ENCODE peak calls at places on chromosomes 6 and 20, in four cellular contexts. I, R, B and G are unnamed samples.

GRCh38 chr6:158321960-158322359 is 9.7 kb downstream of the TULP4 start:
- DNase-seq in I (no peak), R (peak; percentile 84), B (peak; percentile 44), G (no peak)

GRCh38 chr6:2919401-2919800 is 16.3 kb upstream of the SERPINB9 start:
- DNase-seq in I (no peak), R (no peak), B (no peak), G (peak; percentile 18)

GRCh38 chr20:47032969-47033578 is 138.4 kb downstream of the EYA2 start:
- DNase-seq in I (no peak), R (no peak), B (no peak), G (no peak)

GRCh38 chr6:140050232-140050995 is 676.0 kb upstream of the CITED2 start:
- DNase-seq in I (peak; percentile 31), R (peak; percentile 64), B (peak; percentile 50), G (no peak)

GRCh38 chr20:51560550-51561307 is 18.2 kb upstream of the NFATC2 start:
- DNase-seq in I (no peak), R (no peak), B (no peak), G (no peak)

GRCh38 chr6:119479860-119480655 is 130.5 kb upstream of the MAN1A1 start:
- DNase-seq in I (no peak), R (peak; percentile 53), B (peak; percentile 70), G (no peak)

GRCh38 chr6:115441671-115442070 is 619.0 kb downstream of the FRK start:
- DNase-seq in I (no peak), R (no peak), B (peak; percentile 78), G (no peak)

GRCh38 chr6:89013463-89013862 is 50.0 kb upstream of the RNGTT start:
- DNase-seq in I (no peak), R (no peak), B (no peak), G (no peak)

GRCh38 chr6:56259682-56260081 is 12.3 kb upstream of the COL21A1 start:
- DNase-seq in I (no peak), R (peak; percentile 80), B (peak; percentile 17), G (no peak)

GRCh38 chr20:57319584-57319983 is 10.0 kb upstream of the SPO11 start:
- DNase-seq in I (no peak), R (no peak), B (no peak), G (no peak)

GRCh38 chr6:133337312-133337711 is 96.2 kb downstream of the EYA4 start:
- DNase-seq in I (no peak), R (no peak), B (no peak), G (no peak)

GRCh38 chr6:106608080-106608668 is 21.1 kb downstream of the RTN4IP1 start:
- DNase-seq in I (no peak), R (peak; percentile 66), B (peak; percentile 62), G (no peak)

GRCh38 chr20:49424536-49424935 is 57.9 kb downstream of the KCNB1 start:
- DNase-seq in I (peak; percentile 27), R (no peak), B (peak; percentile 7), G (no peak)

GRCh38 chr20:35174458-35175216 is 2.8 kb downstream of the PROCR start:
- DNase-seq in I (no peak), R (no peak), B (no peak), G (no peak)

GRCh38 chr6:20188630-20189075 is 23.6 kb downstream of the MBOAT1 start:
- DNase-seq in I (no peak), R (no peak), B (peak; percentile 38), G (no peak)

GRCh38 chr6:11028959-11029358 is 15.1 kb downstream of the ELOVL2 start:
- DNase-seq in I (no peak), R (no peak), B (no peak), G (no peak)

GRCh38 chr6:92945799-92946198 is 473.6 kb downstream of the EPHA7 start:
- DNase-seq in I (no peak), R (peak; percentile 60), B (no peak), G (no peak)

GRCh38 chr6:75437451-75438185 is 56.0 kb downstream of the FILIP1 start:
- DNase-seq in I (peak; percentile 26), R (peak; percentile 49), B (peak; percentile 72), G (no peak)

GRCh38 chr6:87747646-87748045 is 45.6 kb upstream of the AKIRIN2 start:
- DNase-seq in I (no peak), R (no peak), B (no peak), G (no peak)

GRCh38 chr6:3193102-3193837 is 34.2 kb downstream of the TUBB2B start:
- DNase-seq in I (no peak), R (no peak), B (no peak), G (no peak)

GRCh38 chr20:8152183-8152582 is 20.1 kb downstream of the PLCB1 start:
- DNase-seq in I (no peak), R (peak; percentile 64), B (peak; percentile 61), G (no peak)

GRCh38 chr20:49505518-49505917 is 23.1 kb upstream of the KCNB1 start:
- DNase-seq in I (peak; percentile 28), R (peak; percentile 54), B (peak; percentile 47), G (no peak)

GRCh38 chr20:62614961-62615680 is 27.2 kb upstream of the SLCO4A1 start:
- DNase-seq in I (no peak), R (no peak), B (no peak), G (no peak)

GRCh38 chr6:43186019-43186418 is 4.0 kb downstream of the CUL9 start:
- DNase-seq in I (no peak), R (no peak), B (no peak), G (no peak)

GRCh38 chr6:24719125-24719931 is at the start of gene C6orf62:
- DNase-seq in I (peak; percentile 26), R (no peak), B (peak; percentile 31), G (peak; percentile 54)

GRCh38 chr6:37979392-37980221 is 160.1 kb downstream of the ZFAND3 start:
- DNase-seq in I (no peak), R (no peak), B (no peak), G (no peak)

GRCh38 chr6:21597706-21598273 is 4.2 kb downstream of the SOX4 start:
- DNase-seq in I (peak; percentile 21), R (peak; percentile 49), B (peak; percentile 40), G (no peak)

GRCh38 chr6:142728367-142728766 is 216.6 kb downstream of the HIVEP2 start:
- DNase-seq in I (no peak), R (no peak), B (no peak), G (no peak)

GRCh38 chr6:26556263-26557070 is 18.3 kb downstream of the HMGN4 start:
- DNase-seq in I (no peak), R (peak; percentile 86), B (peak; percentile 93), G (no peak)

GRCh38 chr6:26563488-26563887 is 25.3 kb downstream of the HMGN4 start:
- DNase-seq in I (no peak), R (no peak), B (no peak), G (no peak)

GRCh38 chr6:26561533-26562466 is 23.6 kb downstream of the HMGN4 start:
- DNase-seq in I (no peak), R (no peak), B (no peak), G (peak; percentile 11)
- H3K4me3 ChIP-seq in I (no peak overlapping the region), R (no peak overlapping the region), B (no peak overlapping the region), G (no peak overlapping the region)

GRCh38 chr6:109093732-109094131 is 914 bp downstream of the SESN1 start:
- DNase-seq in I (no peak), R (peak; percentile 31), B (no peak), G (no peak)
- H3K4me3 ChIP-seq in I (peak overlapping the region; percentile 69), R (peak overlapping the region; percentile 69), B (peak overlapping the region; percentile 97), G (peak overlapping the region; percentile 48)

GRCh38 chr6:141347075-141347474 is 785.6 kb upstream of the GJE1 start:
- DNase-seq in I (no peak), R (no peak), B (peak; percentile 37), G (no peak)
- H3K4me3 ChIP-seq in I (no peak overlapping the region), R (no peak overlapping the region), B (no peak overlapping the region), G (no peak overlapping the region)

DNA sequence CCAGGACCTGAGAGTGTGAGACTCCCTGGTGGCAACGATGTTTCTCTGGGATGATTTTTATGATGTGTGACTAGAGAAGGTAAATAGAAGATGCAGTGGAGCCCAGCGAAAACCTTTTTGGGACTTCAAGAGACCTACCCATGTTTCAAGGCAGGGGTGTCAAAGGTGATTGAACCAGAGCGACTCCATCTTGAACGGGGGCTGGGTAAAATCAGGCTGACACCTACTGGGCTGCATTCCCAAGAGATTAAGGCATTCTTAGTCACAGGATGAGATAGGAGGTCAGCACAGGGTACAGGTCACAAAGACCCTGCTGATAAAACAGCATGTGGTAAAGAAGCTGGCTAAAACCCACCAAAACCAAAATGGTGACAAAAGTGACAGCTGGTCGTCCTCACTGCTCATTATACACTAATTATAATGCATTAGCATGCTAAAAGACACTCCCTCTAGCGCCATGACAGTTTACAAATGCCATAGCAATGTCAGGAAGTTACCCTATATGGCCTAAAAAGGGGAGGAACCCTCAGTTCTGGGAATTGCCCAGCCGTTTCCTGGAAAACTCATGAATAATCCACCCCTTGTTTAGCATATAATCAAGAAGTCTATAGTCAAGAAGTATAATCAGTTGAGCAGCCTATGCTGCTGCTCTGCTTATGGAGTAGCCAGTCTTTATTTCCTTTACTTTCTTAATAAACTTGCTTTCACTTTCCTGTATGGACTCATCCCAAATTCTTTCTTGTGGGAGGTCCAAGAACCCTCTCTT is 526.4 kb downstream of the QKI start:
- DNase-seq in I (no peak), R (no peak), B (no peak), G (no peak)
- H3K4me3 ChIP-seq in I (peak overlapping the region; percentile 8), R (no peak overlapping the region), B (no peak overlapping the region), G (no peak overlapping the region)

GRCh38 chr20:37152284-37152683 is 26.8 kb upstream of the RPN2 start:
- DNase-seq in I (no peak), R (no peak), B (no peak), G (no peak)

GRCh38 chr20:37145014-37145413 is 34.1 kb upstream of the RPN2 start:
- DNase-seq in I (no peak), R (no peak), B (no peak), G (no peak)

GRCh38 chr20:37151529-37151928 is 27.6 kb upstream of the RPN2 start:
- DNase-seq in I (no peak), R (no peak), B (no peak), G (no peak)

GRCh38 chr20:37142708-37143107 is 36.4 kb upstream of the RPN2 start:
- DNase-seq in I (no peak), R (no peak), B (peak; percentile 31), G (no peak)

DNA sequence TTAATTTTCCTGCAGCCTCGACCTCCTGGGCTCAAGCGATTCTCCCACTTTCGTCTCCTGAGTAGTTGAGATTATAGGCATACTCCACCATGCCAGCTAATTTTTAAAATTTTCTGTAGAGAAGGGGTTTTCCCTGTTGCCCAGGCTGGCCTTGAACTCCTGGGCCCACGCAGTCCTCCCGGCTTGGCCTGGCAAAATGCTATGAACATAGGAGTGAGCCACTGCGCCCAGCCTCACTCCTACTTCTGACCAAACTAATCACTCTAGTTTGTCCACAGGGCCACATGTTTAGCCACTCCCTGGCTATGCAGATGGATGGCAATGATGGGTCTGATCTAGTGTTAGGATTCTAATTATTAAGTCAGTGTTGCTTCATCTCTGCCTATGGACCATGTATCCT is 31.9 kb upstream of the RPN2 start:
- DNase-seq in I (no peak), R (no peak), B (no peak), G (no peak)
- H3K4me3 ChIP-seq in I (no peak overlapping the region), R (no peak overlapping the region), B (no peak overlapping the region), G (no peak overlapping the region)

GRCh38 chr6:32842690-32843089 is 1.2 kb downstream of the PSMB8 start:
- DNase-seq in I (no peak), R (no peak), B (no peak), G (no peak)
- H3K4me3 ChIP-seq in I (peak overlapping the region; percentile 85), R (no peak overlapping the region), B (peak overlapping the region; percentile 10), G (no peak overlapping the region)

GRCh38 chr6:13304580-13305255 is 23.6 kb downstream of the TBC1D7 start:
- DNase-seq in I (no peak), R (no peak), B (peak; percentile 34), G (peak; percentile 23)
- H3K4me3 ChIP-seq in I (no peak overlapping the region), R (no peak overlapping the region), B (no peak overlapping the region), G (no peak overlapping the region)